ENCODE peak calls at places on chromosomes 2 and 18, in five cellular contexts. G, W, E, X and D are unnamed samples.
A peak's percentile ranks its signal among the peaks of the same experiment; 100 is the strongest.

GRCh38 chr2:228735697-228736096 is 535.4 kb downstream of the PID1 start:
- DNase-seq in E (no peak), X (no peak), W (peak; percentile 2), G (no peak), D (no peak)

GRCh38 chr2:84038866-84039265 is 420.2 kb downstream of the SUCLG1 start:
- DNase-seq in W (no peak), E (no peak), X (no peak), G (no peak), D (no peak)

GRCh38 chr2:209425082-209426071 is 1.5 kb downstream of the MAP2 start:
- DNase-seq in W (peak; percentile 51), G (no peak), X (no peak), E (no peak), D (no peak)

GRCh38 chr2:14831458-14831857 is 198.9 kb downstream of the LRATD1 start:
- DNase-seq in W (no peak), X (no peak), E (no peak), G (no peak), D (no peak)

GRCh38 chr2:45812039-45812500 is 160.6 kb downstream of the PRKCE start:
- DNase-seq in E (no peak), W (peak; percentile 86), G (no peak), X (no peak), D (no peak)

GRCh38 chr18:78406743-78407455 is 572.7 kb upstream of the SALL3 start:
- DNase-seq in E (no peak), X (no peak), W (no peak), G (no peak), D (no peak)

GRCh38 chr2:72008608-72009007 is 139.1 kb downstream of the CYP26B1 start:
- DNase-seq in E (no peak), G (no peak), X (no peak), W (no peak), D (no peak)

GRCh38 chr18:74745658-74746403 is 148.2 kb downstream of the ZNF407 start:
- DNase-seq in W (peak; percentile 87), E (no peak), X (no peak), G (no peak), D (no peak)

GRCh38 chr2:191630313-191630712 is 47.6 kb upstream of the NABP1 start:
- DNase-seq in W (no peak), G (no peak), X (no peak), E (no peak), D (no peak)

GRCh38 chr18:27206411-27206810 is 21.3 kb upstream of the CHST9 start:
- DNase-seq in G (no peak), W (no peak), E (no peak), X (no peak), D (no peak)

GRCh38 chr2:71545572-71546274 is 92.4 kb downstream of the DYSF start:
- DNase-seq in W (peak; percentile 54), G (no peak), X (no peak), E (peak; percentile 68), D (peak; percentile 28)

GRCh38 chr18:49723648-49724180 is 89.6 kb downstream of the ACAA2 start:
- DNase-seq in E (no peak), W (peak; percentile 87), X (no peak), G (no peak), D (no peak)

GRCh38 chr2:25939257-25939668 is 43.0 kb downstream of the KIF3C start:
- DNase-seq in G (no peak), E (no peak), X (no peak), W (no peak), D (no peak)

GRCh38 chr2:67561411-67561965 is 164.4 kb downstream of the ETAA1 start:
- DNase-seq in G (no peak), E (no peak), X (no peak), W (peak; percentile 95), D (no peak)

GRCh38 chr2:36451512-36451911 is 95.9 kb downstream of the CRIM1 start:
- DNase-seq in X (no peak), W (peak; percentile 83), E (no peak), G (no peak), D (no peak)

GRCh38 chr18:33751613-33752221 is 173.7 kb downstream of the ASXL3 start:
- DNase-seq in E (no peak), W (peak; percentile 16), X (no peak), G (no peak), D (no peak)

GRCh38 chr2:83103602-83104001 is 1355.5 kb downstream of the SUCLG1 start:
- DNase-seq in E (no peak), X (no peak), W (peak; percentile 78), G (no peak), D (no peak)

GRCh38 chr2:163046615-163047014 is 208.0 kb upstream of the KCNH7 start:
- DNase-seq in G (no peak), E (no peak), X (no peak), W (no peak), D (no peak)

GRCh38 chr2:185128331-185128730 is 530.0 kb downstream of the ZNF804A start:
- DNase-seq in X (no peak), G (no peak), E (no peak), W (no peak), D (no peak)

GRCh38 chr2:38535745-38536506 is 66.8 kb downstream of the HNRNPLL start:
- DNase-seq in X (peak; percentile 68), E (peak; percentile 88), G (peak; percentile 56), W (peak; percentile 60), D (peak; percentile 50)

GRCh38 chr2:217316743-217317142 is 456.9 kb upstream of the TNP1 start:
- DNase-seq in E (no peak), W (peak; percentile 82), G (no peak), X (no peak), D (no peak)

GRCh38 chr2:63790913-63791312 is 50.8 kb upstream of the UGP2 start:
- DNase-seq in X (no peak), G (no peak), E (peak; percentile 8), W (peak; percentile 93), D (no peak)

GRCh38 chr2:138997849-138998517 is 217.8 kb upstream of the NXPH2 start:
- DNase-seq in G (no peak), X (no peak), W (peak; percentile 68), E (no peak), D (no peak)

GRCh38 chr2:143205106-143205764 is 76.0 kb downstream of the ARHGAP15 start:
- DNase-seq in G (no peak), E (no peak), X (no peak), W (peak; percentile 5), D (no peak)

GRCh38 chr2:227697013-227697412 is 20.8 kb downstream of the SLC19A3 start:
- DNase-seq in G (no peak), W (no peak), X (no peak), E (no peak), D (no peak)

GRCh38 chr2:217789003-217789735 is 213.6 kb downstream of the TNS1 start:
- DNase-seq in E (peak; percentile 94), W (peak; percentile 54), G (peak; percentile 29), X (peak; percentile 57), D (peak; percentile 14)

GRCh38 chr2:163341426-163341825 is 394.4 kb downstream of the FIGN start:
- DNase-seq in E (no peak), W (peak; percentile 93), G (no peak), X (no peak), D (no peak)

GRCh38 chr2:120438301-120439066 is 92.5 kb downstream of the INHBB start:
- DNase-seq in W (no peak), E (no peak), X (no peak), G (no peak), D (no peak)

GRCh38 chr2:161031516-161031915 is 128.7 kb upstream of the TANK start:
- DNase-seq in W (peak; percentile 50), X (no peak), G (no peak), E (no peak), D (no peak)
- H3K27ac ChIP-seq in W (peak overlapping the region; percentile 86), X (no peak overlapping the region), G (no peak overlapping the region), E (no peak overlapping the region), D (no peak overlapping the region)

GRCh38 chr2:48356701-48357322 is 173.1 kb upstream of the STON1 start:
- DNase-seq in E (no peak), X (no peak), W (peak; percentile 73), G (no peak), D (no peak)
- H3K27ac ChIP-seq in E (no peak overlapping the region), X (peak overlapping the region; percentile 68), W (no peak overlapping the region), G (peak overlapping the region; percentile 57), D (no peak overlapping the region)

GRCh38 chr2:220786216-220786615 is 785.9 kb downstream of the EPHA4 start:
- DNase-seq in X (no peak), G (no peak), W (no peak), E (no peak), D (no peak)

GRCh38 chr2:220785181-220785580 is 786.9 kb downstream of the EPHA4 start:
- DNase-seq in X (no peak), E (no peak), W (no peak), G (no peak), D (no peak)

GRCh38 chr2:220789961-220790360 is 782.1 kb downstream of the EPHA4 start:
- DNase-seq in E (no peak), W (peak; percentile 83), G (no peak), X (no peak), D (no peak)

GRCh38 chr2:220783651-220784050 is 788.5 kb downstream of the EPHA4 start:
- DNase-seq in G (no peak), E (no peak), W (peak; percentile 53), X (no peak), D (no peak)

GRCh38 chr2:220787251-220787650 is 784.9 kb downstream of the EPHA4 start:
- DNase-seq in E (no peak), X (no peak), W (peak; percentile 61), G (no peak), D (no peak)
- H3K27ac ChIP-seq in E (no peak overlapping the region), X (no peak overlapping the region), W (no peak overlapping the region), G (no peak overlapping the region), D (no peak overlapping the region)

GRCh38 chr2:146987996-146988395 is 856.8 kb upstream of the ACVR2A start:
- DNase-seq in W (no peak), X (no peak), G (no peak), E (no peak), D (no peak)
- H3K27ac ChIP-seq in W (no peak overlapping the region), X (no peak overlapping the region), G (no peak overlapping the region), E (no peak overlapping the region), D (no peak overlapping the region)

GRCh38 chr18:9431296-9431695 is 44.0 kb upstream of the RALBP1 start:
- DNase-seq in G (no peak), W (no peak), X (no peak), E (no peak), D (no peak)

GRCh38 chr18:9434240-9434701 is 41.0 kb upstream of the RALBP1 start:
- DNase-seq in G (no peak), X (no peak), W (no peak), E (no peak), D (no peak)

GRCh38 chr18:9435041-9435440 is 40.3 kb upstream of the RALBP1 start:
- DNase-seq in W (no peak), X (no peak), G (no peak), E (no peak), D (no peak)

GRCh38 chr18:9436176-9436575 is 39.1 kb upstream of the RALBP1 start:
- DNase-seq in E (no peak), G (no peak), W (no peak), X (no peak), D (no peak)

DNA sequence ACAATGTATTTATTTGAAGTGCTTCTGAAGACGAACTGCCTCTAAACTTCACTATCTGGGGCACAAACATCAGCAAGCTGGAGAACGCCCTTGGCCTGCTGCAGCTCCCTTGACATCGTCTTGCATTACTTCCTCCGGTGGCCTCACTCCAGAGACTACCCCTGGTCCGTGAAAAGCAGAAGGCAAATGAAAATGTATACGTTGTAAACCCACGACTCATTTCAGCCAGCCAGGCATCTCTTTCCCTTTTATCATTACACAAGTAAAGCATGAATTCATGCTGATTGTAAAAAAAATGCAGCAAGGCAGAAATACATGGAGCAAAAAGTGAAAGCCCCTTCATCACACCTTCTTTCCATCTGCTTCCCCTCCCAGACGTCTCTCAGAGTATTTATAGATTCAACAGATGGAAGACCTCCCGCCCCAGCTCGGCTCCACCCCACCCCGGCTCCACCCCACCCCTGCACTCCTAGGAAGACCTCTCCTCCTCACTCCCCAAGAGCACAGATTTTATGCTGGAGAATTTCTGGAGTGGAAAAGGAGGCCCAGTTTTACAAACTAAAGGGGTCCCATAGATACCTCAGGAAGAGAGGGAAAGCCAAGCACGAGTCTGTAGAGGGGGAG is 41.6 kb upstream of the RALBP1 start:
- DNase-seq in X (no peak), G (no peak), W (no peak), E (no peak), D (no peak)
- H3K27ac ChIP-seq in X (no peak overlapping the region), G (no peak overlapping the region), W (no peak overlapping the region), E (peak overlapping the region; percentile 73), D (no peak overlapping the region)